ENCODE peak calls at places on chromosomes 1 and 21, in four cellular contexts. X is K562, E is IMR-90, A is HepG2. W is an unnamed sample.

GRCh38 chr1:3902546-3902945 is 2.5 kb upstream of the C1orf174 start:
- DNase-seq in A (no peak), X (no peak), E (no peak), W (no peak)

GRCh38 chr1:38648417-38648816 is 211.2 kb downstream of the RRAGC start:
- DNase-seq in E (no peak), A (no peak), X (no peak), W (no peak)

GRCh38 chr1:242055921-242056320 is 57.0 kb upstream of the MAP1LC3C start:
- DNase-seq in X (no peak), A (no peak), E (no peak), W (no peak)

GRCh38 chr1:177567393-177567792 is 396.6 kb downstream of the BRINP2 start:
- DNase-seq in A (peak), X (no peak), E (peak), W (peak)

GRCh38 chr21:31221051-31221450 is 123.0 kb downstream of the TIAM1 start:
- DNase-seq in E (no peak), A (no peak), X (no peak), W (no peak)

GRCh38 chr1:7519181-7519860 is 251.8 kb upstream of the VAMP3 start:
- DNase-seq in E (no peak), A (no peak), X (no peak), W (no peak)

GRCh38 chr1:26862781-26863676 is at the start of gene SFN:
- DNase-seq in E (no peak), X (peak), A (peak), W (peak)

GRCh38 chr1:24426738-24427468 is 11.3 kb downstream of the NIPAL3 start:
- DNase-seq in E (no peak), X (no peak), A (no peak), W (no peak)

GRCh38 chr1:221672160-221672762 is 69.6 kb downstream of the DUSP10 start:
- DNase-seq in A (no peak), E (peak), X (no peak), W (no peak)

GRCh38 chr1:6420594-6421042 is 899 bp upstream of the HES2 start:
- DNase-seq in E (no peak), X (peak), A (no peak), W (no peak)

GRCh38 chr21:16002872-16003466 is 273.2 kb downstream of the USP25 start:
- DNase-seq in E (peak), X (no peak), A (no peak), W (peak)

GRCh38 chr1:66282343-66282852 is 251.6 kb upstream of the SGIP1 start:
- DNase-seq in X (no peak), A (no peak), E (peak), W (peak)

GRCh38 chr21:28308516-28308915 is 684.2 kb downstream of the LTN1 start:
- DNase-seq in E (peak), X (no peak), A (no peak), W (no peak)

GRCh38 chr1:88061106-88061829 is 622.8 kb upstream of the PKN2 start:
- DNase-seq in X (no peak), E (peak), A (peak), W (peak)

GRCh38 chr1:233904979-233905415 is 521 bp downstream of the SLC35F3 start:
- DNase-seq in E (no peak), A (no peak), X (no peak), W (peak)

GRCh38 chr1:192311281-192311680 is 5.5 kb upstream of the RGS21 start:
- DNase-seq in X (no peak), E (peak), A (peak), W (no peak)

GRCh38 chr1:6660415-6661049 is 35.9 kb downstream of the THAP3 start:
- DNase-seq in E (no peak), X (no peak), A (no peak), W (no peak)

GRCh38 chr1:175356727-175357126 is 164.2 kb upstream of the KIAA0040 start:
- DNase-seq in X (no peak), A (no peak), E (no peak), W (no peak)

GRCh38 chr1:227357229-227358078 is 39.2 kb upstream of the CDC42BPA start:
- DNase-seq in X (peak), A (peak), E (peak), W (peak)

GRCh38 chr21:40759061-40759460 is 87.9 kb downstream of the DSCAM start:
- DNase-seq in E (no peak), X (no peak), A (no peak), W (no peak)

GRCh38 chr1:5376538-5377247 is 615.5 kb downstream of the NPHP4 start:
- DNase-seq in X (no peak), E (no peak), A (no peak), W (no peak)

GRCh38 chr1:185487943-185488342 is 170.9 kb upstream of the IVNS1ABP start:
- DNase-seq in E (no peak), X (no peak), A (no peak), W (no peak)

GRCh38 chr1:3441880-3442279 is 12.6 kb upstream of the ARHGEF16 start:
- DNase-seq in X (no peak), E (no peak), A (no peak), W (no peak)

GRCh38 chr1:66725885-66726665 is 26.2 kb upstream of the DYNLT5 start:
- DNase-seq in X (peak), E (peak), A (peak), W (peak)

DNA sequence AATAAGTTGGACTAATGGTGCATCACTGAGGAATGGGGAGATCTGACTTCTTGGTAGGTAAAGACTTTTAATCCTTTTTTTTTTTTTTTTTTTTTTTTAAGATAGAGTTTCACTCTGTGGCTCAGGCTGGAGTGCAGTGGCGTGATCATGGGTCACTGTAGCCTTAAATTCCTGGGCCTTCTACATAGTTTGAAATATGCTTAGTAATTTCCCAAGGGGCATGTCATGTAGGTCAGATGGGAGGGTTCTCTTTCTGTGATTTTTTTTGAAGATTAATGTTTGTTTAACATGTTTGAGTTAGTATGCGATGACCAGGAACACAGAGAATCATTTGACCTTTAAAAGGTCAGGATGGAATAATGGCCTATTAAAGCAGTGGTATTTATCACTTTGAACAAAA is 129.1 kb downstream of the S1PR1 start:
- DNase-seq in X (no peak), E (no peak), A (no peak), W (no peak)
- TF ChIP-seq MAFK in X (no peak), E (no peak), A (no peak), W (no peak)

DNA sequence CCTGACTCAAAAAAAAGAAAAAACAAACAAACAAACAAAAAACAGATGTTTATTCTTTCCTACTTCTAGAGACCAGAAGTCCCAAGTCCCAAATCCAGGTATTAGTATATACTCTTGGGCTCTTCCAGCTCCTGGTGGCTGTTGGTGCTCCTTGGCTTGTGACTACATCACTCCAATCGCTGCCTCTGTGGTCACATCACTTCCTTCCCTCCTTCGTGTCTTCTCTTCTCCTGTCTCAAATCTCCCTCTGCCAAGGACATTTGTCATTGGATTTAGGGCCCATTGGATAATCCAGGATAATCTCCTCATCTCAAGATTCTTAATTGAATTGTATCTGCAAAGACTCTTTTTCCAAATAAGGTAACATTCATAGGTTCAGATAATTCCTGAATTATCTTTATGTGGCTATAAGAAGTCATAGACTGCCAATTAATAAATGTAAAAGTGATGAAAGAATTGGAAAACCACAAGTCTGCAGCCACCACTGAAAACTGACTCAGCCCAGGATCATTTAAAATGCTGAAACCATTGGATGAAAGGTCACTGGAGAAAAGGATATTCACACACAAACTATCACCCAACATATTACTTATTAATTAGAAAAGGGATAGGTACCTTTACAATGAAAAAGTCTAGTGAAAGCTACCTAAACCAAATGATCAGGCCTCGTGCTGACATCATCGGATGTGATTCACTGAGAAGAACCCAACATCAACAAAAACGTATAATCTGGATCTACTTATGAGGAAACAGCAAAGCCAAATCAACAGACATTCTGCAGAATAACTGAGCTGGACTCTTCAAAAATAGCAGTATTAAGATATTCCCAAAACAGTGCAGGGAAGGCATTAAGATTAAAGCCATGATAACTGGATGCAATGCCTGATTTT is 67.1 kb downstream of the ZNF281 start:
- DNase-seq in E (peak), X (no peak), A (no peak), W (no peak)
- TF ChIP-seq MAFK in E (no peak), X (no peak), A (no peak), W (no peak)

GRCh38 chr1:231192620-231193163 is 30.8 kb downstream of the TRIM67 start:
- DNase-seq in E (no peak), X (no peak), A (no peak), W (peak)
- TF ChIP-seq MAFK in E (no peak), X (no peak), A (no peak), W (no peak)

DNA sequence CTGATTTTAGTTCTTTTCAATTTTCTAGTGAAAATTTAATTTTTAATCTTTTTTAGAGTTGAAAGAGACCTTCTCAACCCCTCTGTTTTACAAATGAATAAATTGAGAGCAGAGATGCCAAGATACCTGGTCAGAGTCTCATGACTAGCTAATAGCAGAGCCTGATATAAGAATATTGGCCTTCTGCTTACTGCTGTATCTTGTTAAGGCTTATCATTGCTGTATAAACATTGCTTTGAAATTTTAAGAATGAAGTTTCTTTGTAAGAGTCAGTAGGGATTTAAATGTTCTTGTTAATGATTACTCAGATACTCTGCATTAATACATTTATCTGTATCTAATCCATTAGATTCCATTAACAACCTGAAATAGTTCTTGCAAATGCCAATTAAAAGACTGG is 9.8 kb downstream of the XPR1 start:
- DNase-seq in A (no peak), X (no peak), E (no peak), W (no peak)
- TF ChIP-seq MAFK in A (no peak), X (no peak), E (no peak), W (no peak)

DNA sequence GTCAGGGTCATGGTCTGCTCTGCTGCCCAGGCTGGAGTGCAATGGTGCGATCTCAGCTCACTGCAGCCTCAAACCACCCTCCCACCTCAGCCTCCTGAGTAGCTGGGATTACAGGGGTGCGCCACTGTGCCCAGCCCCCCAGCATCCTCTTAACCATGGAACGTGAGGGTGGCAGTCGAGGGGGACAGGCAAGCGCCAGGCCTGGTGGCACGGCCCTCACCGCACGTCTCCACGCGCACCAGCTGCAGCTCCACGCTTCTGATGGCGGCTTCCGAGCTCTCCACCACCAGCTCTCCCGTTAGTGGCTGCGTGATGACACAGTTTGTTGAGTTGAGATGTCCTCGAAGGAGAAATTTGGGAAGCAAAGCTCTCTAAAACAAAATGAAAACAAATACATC is 39.1 kb downstream of the VPS26C start:
- DNase-seq in A (no peak), E (no peak), X (no peak), W (no peak)
- TF ChIP-seq MAFK in A (no peak), E (no peak), X (no peak), W (no peak)

DNA sequence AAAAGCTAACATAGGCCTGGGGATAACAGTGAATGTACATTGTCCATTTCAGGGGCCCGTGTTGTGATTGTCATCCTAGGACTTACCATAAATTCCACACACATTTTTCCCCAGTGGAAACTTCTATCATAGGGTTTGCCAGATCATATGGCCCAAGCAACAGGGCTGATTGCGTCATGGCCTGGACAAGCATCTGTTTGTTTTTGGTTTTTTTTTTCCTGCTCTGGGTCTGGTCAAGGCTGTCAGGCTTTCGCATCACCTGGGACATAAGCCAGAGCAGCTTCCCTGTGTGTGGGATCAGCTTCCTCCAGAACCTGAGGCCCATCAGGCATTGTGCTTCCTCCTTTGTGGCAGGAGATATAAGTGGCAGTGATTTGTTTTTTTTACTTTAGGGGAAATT is 598.5 kb upstream of the USP24 start:
- DNase-seq in X (no peak), E (peak), A (peak), W (no peak)
- TF ChIP-seq MAFK in X (no peak), E (no peak), A (no peak), W (no peak)

DNA sequence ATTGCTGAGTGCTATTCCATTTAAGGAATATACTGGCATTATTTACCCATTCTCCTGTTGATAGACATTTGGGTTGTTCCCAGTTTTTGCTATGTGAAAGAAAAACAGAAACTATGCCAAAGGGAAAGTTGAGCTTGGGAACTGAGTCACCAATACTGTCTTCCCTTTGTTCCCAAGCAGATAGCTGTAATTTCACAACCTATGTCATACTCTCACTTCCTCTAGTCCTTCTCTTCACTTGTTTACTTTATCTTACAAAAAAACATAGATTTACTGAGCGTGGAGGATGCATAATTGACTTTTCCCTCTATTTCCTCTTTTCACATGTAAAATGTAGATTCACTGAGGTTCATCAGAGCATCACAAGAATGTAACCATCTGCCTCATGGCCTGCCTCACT is 32.4 kb upstream of the PGBD5 start:
- DNase-seq in X (no peak), A (no peak), E (no peak), W (no peak)
- TF ChIP-seq MAFK in X (no peak), A (no peak), E (no peak), W (no peak)

GRCh38 chr21:46150073-46150472 is 5.3 kb downstream of the FTCD start:
- DNase-seq in X (no peak), E (no peak), A (no peak), W (no peak)

GRCh38 chr21:46149205-46149901 is 6.0 kb downstream of the FTCD start:
- DNase-seq in X (no peak), A (peak), E (no peak), W (no peak)

GRCh38 chr21:46151989-46152938 is 3.1 kb downstream of the FTCD start:
- DNase-seq in E (no peak), A (no peak), X (no peak), W (no peak)

GRCh38 chr21:46151261-46151988 is 4.0 kb downstream of the FTCD start:
- DNase-seq in A (no peak), X (no peak), E (no peak), W (no peak)

GRCh38 chr21:46150491-46151121 is 4.8 kb downstream of the FTCD start:
- DNase-seq in X (no peak), E (no peak), A (no peak), W (no peak)
- TF ChIP-seq MAFK in X (no peak), E (no peak), A (peak), W (peak)

GRCh38 chr1:155106862-155107261 is 20.8 kb upstream of the EFNA1 start:
- DNase-seq in E (no peak), X (no peak), A (no peak), W (no peak)
- TF ChIP-seq MAFK in E (no peak), X (no peak), A (no peak), W (no peak)

DNA sequence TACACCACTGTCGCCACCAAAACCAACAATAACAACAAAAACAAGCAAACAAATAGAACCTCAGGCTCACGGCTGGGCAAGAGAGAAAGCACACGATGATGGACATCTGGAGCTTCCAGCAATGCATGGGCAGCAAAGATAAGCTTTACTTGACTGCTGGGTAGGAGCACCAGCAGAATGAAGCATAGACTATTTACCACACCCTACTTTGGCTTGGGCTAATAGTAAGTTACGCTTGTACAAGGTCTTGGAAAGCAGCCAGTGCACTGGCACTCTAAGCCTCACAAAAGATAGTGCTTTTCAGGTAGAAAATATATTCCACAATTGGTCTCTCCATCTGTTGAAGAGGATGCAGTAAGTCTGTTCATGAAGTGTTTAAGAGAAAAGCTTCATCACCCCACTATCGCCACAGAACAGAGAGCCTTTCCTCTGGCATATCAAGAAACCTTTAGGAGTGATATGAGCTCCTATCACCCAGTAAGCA is 13.6 kb downstream of the ADIPOR1 start:
- DNase-seq in E (no peak), A (no peak), X (peak), W (no peak)
- TF ChIP-seq MAFK in E (no peak), A (no peak), X (no peak), W (no peak)